ENCODE peak calls at places on chromosomes 5 and 9, in five cellular contexts. One of them, this sample, is unnamed.

GRCh38 chr9:21993893-21994525 is at the start of gene CDKN2A:
- DNase-seq in GM23338: peak
- DNase-seq in suprapubic skin: no peak
- DNase-seq in endothelial cell: peak
- DNase-seq in GM12865: peak
- DNase-seq in this sample: no peak

GRCh38 chr5:168287362-168287761 is 4.1 kb upstream of the WWC1 start:
- DNase-seq in GM23338: no peak
- DNase-seq in suprapubic skin: no peak
- DNase-seq in endothelial cell: no peak
- DNase-seq in GM12865: no peak
- DNase-seq in this sample: no peak

GRCh38 chr9:78866228-78867132 is 569.6 kb downstream of the PSAT1 start:
- DNase-seq in GM23338: no peak
- DNase-seq in suprapubic skin: no peak
- DNase-seq in endothelial cell: no peak
- DNase-seq in GM12865: no peak
- DNase-seq in this sample: no peak

GRCh38 chr5:176596689-176597416 is 13.1 kb downstream of the GPRIN1 start:
- DNase-seq in GM23338: peak
- DNase-seq in suprapubic skin: no peak
- DNase-seq in endothelial cell: peak
- DNase-seq in GM12865: peak
- DNase-seq in this sample: no peak

GRCh38 chr5:171599396-171599795 is 179.9 kb downstream of the FGF18 start:
- DNase-seq in GM23338: no peak
- DNase-seq in suprapubic skin: peak
- DNase-seq in endothelial cell: no peak
- DNase-seq in GM12865: no peak
- DNase-seq in this sample: no peak

GRCh38 chr5:146041180-146041789 is 64.1 kb downstream of the PLAC8L1 start:
- DNase-seq in GM23338: peak
- DNase-seq in suprapubic skin: no peak
- DNase-seq in endothelial cell: no peak
- DNase-seq in GM12865: no peak
- DNase-seq in this sample: no peak

GRCh38 chr9:88425538-88425950 is 37.3 kb downstream of the SPIN1 start:
- DNase-seq in GM23338: peak
- DNase-seq in suprapubic skin: no peak
- DNase-seq in endothelial cell: no peak
- DNase-seq in GM12865: no peak
- DNase-seq in this sample: no peak

GRCh38 chr9:111978616-111979015 is 82.0 kb downstream of the UGCG start:
- DNase-seq in GM23338: no peak
- DNase-seq in suprapubic skin: no peak
- DNase-seq in endothelial cell: no peak
- DNase-seq in GM12865: no peak
- DNase-seq in this sample: no peak

GRCh38 chr5:150022163-150022540 is 21.6 kb downstream of the HMGXB3 start:
- DNase-seq in GM23338: no peak
- DNase-seq in suprapubic skin: no peak
- DNase-seq in endothelial cell: no peak
- DNase-seq in GM12865: no peak
- DNase-seq in this sample: no peak

GRCh38 chr5:133818031-133818431 is 150.4 kb downstream of the C5orf15 start:
- DNase-seq in GM23338: no peak
- DNase-seq in suprapubic skin: no peak
- DNase-seq in endothelial cell: no peak
- DNase-seq in GM12865: no peak
- DNase-seq in this sample: no peak

GRCh38 chr9:4301971-4302427 is 2.1 kb upstream of the GLIS3 start:
- DNase-seq in GM23338: no peak
- DNase-seq in suprapubic skin: no peak
- DNase-seq in endothelial cell: no peak
- DNase-seq in GM12865: no peak
- DNase-seq in this sample: no peak

DNA sequence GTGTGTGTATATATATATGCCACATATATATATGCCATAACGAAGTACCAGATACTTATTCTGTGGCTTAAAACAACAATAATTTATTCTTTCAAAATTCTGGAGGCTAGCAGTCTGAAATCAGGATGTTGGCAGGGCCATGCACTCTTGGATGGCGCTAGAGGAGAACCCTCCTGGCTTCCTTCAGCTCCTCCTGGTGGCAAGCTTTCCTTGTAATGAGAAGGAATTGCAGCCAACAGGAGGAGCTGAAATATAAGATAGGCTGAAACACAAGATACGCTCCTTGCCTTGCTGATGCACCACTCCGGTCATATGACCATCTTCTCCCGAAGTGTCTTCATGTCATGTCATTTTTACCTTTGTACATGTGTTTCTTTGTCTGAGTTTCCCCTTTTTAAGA is 368.1 kb upstream of the CTNND2 start:
- DNase-seq in GM23338: peak
- DNase-seq in suprapubic skin: no peak
- DNase-seq in endothelial cell: peak
- DNase-seq in GM12865: no peak
- DNase-seq in this sample: no peak
- TF ChIP-seq CTCF in GM23338: peak
- TF ChIP-seq CTCF in suprapubic skin: no peak
- TF ChIP-seq CTCF in endothelial cell: no peak
- TF ChIP-seq CTCF in GM12865: no peak
- TF ChIP-seq CTCF in this sample: peak

GRCh38 chr9:90775657-90776056 is 26.0 kb upstream of the SYK start:
- DNase-seq in GM23338: no peak
- DNase-seq in suprapubic skin: no peak
- DNase-seq in endothelial cell: no peak
- DNase-seq in GM12865: peak
- DNase-seq in this sample: no peak

GRCh38 chr9:90770927-90771326 is 30.7 kb upstream of the SYK start:
- DNase-seq in GM23338: no peak
- DNase-seq in suprapubic skin: no peak
- DNase-seq in endothelial cell: no peak
- DNase-seq in GM12865: no peak
- DNase-seq in this sample: no peak

GRCh38 chr9:90772381-90772780 is 29.2 kb upstream of the SYK start:
- DNase-seq in GM23338: no peak
- DNase-seq in suprapubic skin: no peak
- DNase-seq in endothelial cell: no peak
- DNase-seq in GM12865: no peak
- DNase-seq in this sample: no peak

GRCh38 chr9:90774682-90775081 is 26.9 kb upstream of the SYK start:
- DNase-seq in GM23338: peak
- DNase-seq in suprapubic skin: no peak
- DNase-seq in endothelial cell: no peak
- DNase-seq in GM12865: peak
- DNase-seq in this sample: no peak

DNA sequence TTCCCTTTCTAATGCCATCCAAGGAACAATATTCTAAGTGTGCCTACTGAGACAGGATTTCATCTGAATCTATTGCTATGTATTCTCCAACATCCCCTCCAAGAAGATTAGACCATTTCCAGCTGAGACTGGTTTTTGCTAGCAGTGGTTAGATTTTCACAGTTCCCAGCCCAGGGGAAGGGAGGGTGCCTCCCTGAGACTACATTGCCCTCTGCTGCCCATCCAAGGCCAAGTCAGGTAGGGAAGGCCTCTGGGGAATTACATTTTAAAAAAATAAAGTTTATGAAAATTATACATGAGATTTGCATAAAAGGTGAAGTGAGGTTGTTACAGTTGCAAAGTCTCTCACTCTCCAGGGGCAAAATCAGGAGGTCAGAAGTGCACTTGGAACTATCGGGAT is 28.0 kb upstream of the SYK start:
- DNase-seq in GM23338: peak
- DNase-seq in suprapubic skin: no peak
- DNase-seq in endothelial cell: no peak
- DNase-seq in GM12865: peak
- DNase-seq in this sample: no peak
- TF ChIP-seq CTCF in GM23338: peak
- TF ChIP-seq CTCF in suprapubic skin: peak
- TF ChIP-seq CTCF in endothelial cell: peak
- TF ChIP-seq CTCF in GM12865: peak
- TF ChIP-seq CTCF in this sample: peak

DNA sequence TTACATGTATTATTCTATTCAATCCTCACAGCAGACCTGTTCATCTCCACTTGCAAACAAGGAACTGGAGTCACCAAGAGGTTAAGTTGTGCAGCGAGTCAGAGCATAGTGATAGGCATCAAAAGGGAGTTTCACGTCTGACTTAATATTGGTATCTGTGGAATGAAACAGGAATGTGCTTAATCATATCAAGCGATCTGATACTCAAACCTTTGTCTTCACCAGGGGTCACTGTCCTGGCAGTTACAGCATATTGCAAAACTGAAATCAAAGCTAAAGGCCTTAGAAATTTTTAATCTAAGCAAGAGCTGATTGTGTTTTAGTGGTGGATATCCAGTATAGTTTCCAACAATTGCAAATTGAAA is 271.6 kb downstream of the PLK2 start:
- DNase-seq in GM23338: peak
- DNase-seq in suprapubic skin: no peak
- DNase-seq in endothelial cell: no peak
- DNase-seq in GM12865: no peak
- DNase-seq in this sample: no peak
- TF ChIP-seq CTCF in GM23338: no peak
- TF ChIP-seq CTCF in suprapubic skin: no peak
- TF ChIP-seq CTCF in endothelial cell: no peak
- TF ChIP-seq CTCF in GM12865: no peak
- TF ChIP-seq CTCF in this sample: peak

DNA sequence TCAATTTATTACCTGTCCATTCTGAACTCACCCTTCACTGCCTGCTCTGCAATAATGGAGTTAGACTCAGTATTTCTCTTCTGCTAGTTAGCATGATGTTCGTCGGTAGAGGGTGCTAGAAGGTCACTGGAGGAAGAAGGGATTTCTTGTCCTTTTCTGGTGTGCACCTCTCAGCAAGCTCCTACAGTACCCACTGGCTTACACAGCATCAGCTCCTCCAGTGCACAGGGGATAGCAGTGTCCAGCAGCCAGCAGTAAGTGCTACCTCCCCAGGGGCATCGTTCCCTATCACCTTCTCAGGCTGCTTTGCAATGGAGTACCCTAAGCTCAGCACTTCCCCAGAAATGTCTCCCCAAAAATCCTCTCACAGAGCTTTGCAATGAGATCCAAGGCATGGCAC is 45.9 kb upstream of the APC start:
- DNase-seq in GM23338: peak
- DNase-seq in suprapubic skin: no peak
- DNase-seq in endothelial cell: peak
- DNase-seq in GM12865: peak
- DNase-seq in this sample: no peak
- TF ChIP-seq CTCF in GM23338: peak
- TF ChIP-seq CTCF in suprapubic skin: no peak
- TF ChIP-seq CTCF in endothelial cell: no peak
- TF ChIP-seq CTCF in GM12865: peak
- TF ChIP-seq CTCF in this sample: peak

GRCh38 chr5:132479812-132480441 is 10.6 kb downstream of the IRF1 start:
- DNase-seq in GM23338: no peak
- DNase-seq in suprapubic skin: no peak
- DNase-seq in endothelial cell: no peak
- DNase-seq in GM12865: peak
- DNase-seq in this sample: peak
- TF ChIP-seq CTCF in GM23338: no peak
- TF ChIP-seq CTCF in suprapubic skin: no peak
- TF ChIP-seq CTCF in endothelial cell: no peak
- TF ChIP-seq CTCF in GM12865: no peak
- TF ChIP-seq CTCF in this sample: no peak

GRCh38 chr9:91043041-91043740 is 241.6 kb downstream of the SYK start:
- DNase-seq in GM23338: no peak
- DNase-seq in suprapubic skin: no peak
- DNase-seq in endothelial cell: no peak
- DNase-seq in GM12865: no peak
- DNase-seq in this sample: no peak
- TF ChIP-seq CTCF in GM23338: no peak
- TF ChIP-seq CTCF in suprapubic skin: no peak
- TF ChIP-seq CTCF in endothelial cell: no peak
- TF ChIP-seq CTCF in GM12865: no peak
- TF ChIP-seq CTCF in this sample: no peak

GRCh38 chr9:546797-547223 is 294.7 kb upstream of the DMRT1 start:
- DNase-seq in GM23338: peak
- DNase-seq in suprapubic skin: no peak
- DNase-seq in endothelial cell: peak
- DNase-seq in GM12865: peak
- DNase-seq in this sample: no peak
- TF ChIP-seq CTCF in GM23338: peak
- TF ChIP-seq CTCF in suprapubic skin: peak
- TF ChIP-seq CTCF in endothelial cell: no peak
- TF ChIP-seq CTCF in GM12865: no peak
- TF ChIP-seq CTCF in this sample: peak

GRCh38 chr5:64206653-64207052 is 41.0 kb downstream of the RNF180 start:
- DNase-seq in GM23338: peak
- DNase-seq in suprapubic skin: no peak
- DNase-seq in endothelial cell: no peak
- DNase-seq in GM12865: no peak
- DNase-seq in this sample: no peak
- TF ChIP-seq CTCF in GM23338: no peak
- TF ChIP-seq CTCF in suprapubic skin: no peak
- TF ChIP-seq CTCF in endothelial cell: no peak
- TF ChIP-seq CTCF in GM12865: no peak
- TF ChIP-seq CTCF in this sample: no peak

DNA sequence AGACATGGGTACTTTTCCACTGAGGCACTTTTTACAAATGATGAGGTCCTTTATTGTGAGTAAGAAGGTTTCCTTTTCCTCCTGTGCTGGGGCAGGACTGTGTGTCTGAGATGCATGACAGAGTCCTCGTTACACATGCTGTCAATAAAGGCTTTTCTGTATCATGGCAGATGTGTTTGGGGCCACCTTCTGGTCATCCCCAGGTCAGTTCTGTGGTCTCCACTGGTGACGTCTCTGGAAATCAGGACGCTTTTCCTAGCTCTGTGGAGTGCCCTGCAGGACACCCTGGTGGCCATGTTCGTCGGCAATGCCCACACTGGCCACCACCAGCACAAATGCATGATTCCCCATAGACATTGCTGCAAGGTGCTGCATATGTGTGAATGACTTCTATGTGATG is 2.8 kb downstream of the CMBL start:
- DNase-seq in GM23338: no peak
- DNase-seq in suprapubic skin: no peak
- DNase-seq in endothelial cell: no peak
- DNase-seq in GM12865: no peak
- DNase-seq in this sample: no peak
- TF ChIP-seq CTCF in GM23338: no peak
- TF ChIP-seq CTCF in suprapubic skin: no peak
- TF ChIP-seq CTCF in endothelial cell: no peak
- TF ChIP-seq CTCF in GM12865: no peak
- TF ChIP-seq CTCF in this sample: no peak

DNA sequence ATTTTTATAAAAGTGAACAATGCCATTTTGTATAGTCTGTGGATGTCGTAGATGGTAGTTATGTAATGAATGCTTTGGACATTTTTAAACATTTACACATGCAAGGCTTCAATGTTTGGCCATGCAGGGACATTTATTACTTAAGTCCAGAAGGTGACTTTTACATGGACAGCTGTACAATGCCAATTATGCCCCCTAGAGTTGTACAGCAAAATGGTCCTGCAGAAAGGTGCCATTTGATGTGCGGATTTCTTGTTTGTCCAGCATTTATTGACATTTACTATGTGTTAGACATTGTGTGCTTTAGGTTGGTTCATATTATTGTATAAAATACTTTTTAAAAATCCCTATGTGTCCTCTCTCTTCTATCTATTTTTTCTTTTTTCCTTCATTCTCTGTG is 22.5 kb upstream of the COMMD10 start:
- DNase-seq in GM23338: no peak
- DNase-seq in suprapubic skin: no peak
- DNase-seq in endothelial cell: no peak
- DNase-seq in GM12865: no peak
- DNase-seq in this sample: no peak
- TF ChIP-seq CTCF in GM23338: peak
- TF ChIP-seq CTCF in suprapubic skin: no peak
- TF ChIP-seq CTCF in endothelial cell: no peak
- TF ChIP-seq CTCF in GM12865: no peak
- TF ChIP-seq CTCF in this sample: peak